ENCODE peak calls at places on chromosomes 16 and 17, in ten cellular contexts. M is IMR-90, S is HepG2, O is A549, R is right lobe of liver, D is heart left ventricle, V is breast epithelium, F is K562, W is transverse colon, U is sigmoid colon. B is an unnamed sample.

GRCh38 chr17:40530988-40531971 is 29.9 kb upstream of the TNS4 start:
- DNase-seq in M (no peak), S (no peak), O (no peak), R (no peak), D (no peak), V (peak; percentile 49), F (no peak), W (no peak), U (peak; percentile 44), B (peak; percentile 45)

GRCh38 chr16:25914357-25914962 is 222.7 kb downstream of the HS3ST4 start:
- DNase-seq in M (no peak), S (no peak), O (no peak), R (no peak), D (no peak), V (no peak), F (no peak), W (no peak), U (no peak), B (no peak)

GRCh38 chr17:79026345-79027273 is 2.6 kb downstream of the C1QTNF1 start:
- DNase-seq in M (peak; percentile 68), S (peak; percentile 99), O (peak; percentile 78), R (no peak), D (no peak), V (peak; percentile 50), F (no peak), W (peak; percentile 56), U (peak; percentile 70), B (peak; percentile 79)

GRCh38 chr16:65884018-65884417 is 482.5 kb upstream of the CDH5 start:
- DNase-seq in M (peak; percentile 37), S (no peak), O (no peak), R (no peak), D (no peak), V (no peak), F (no peak), W (no peak), U (no peak), B (no peak)

GRCh38 chr16:58413359-58413758 is 21.1 kb downstream of the GINS3 start:
- DNase-seq in M (no peak), S (no peak), O (no peak), R (no peak), D (no peak), V (no peak), F (no peak), W (no peak), U (no peak), B (no peak)

GRCh38 chr17:57899822-57900221 is 50.0 kb upstream of the MRPS23 start:
- DNase-seq in M (no peak), S (no peak), O (peak; percentile 68), R (no peak), D (no peak), V (peak; percentile 72), F (no peak), W (peak; percentile 79), U (no peak), B (peak; percentile 85)

GRCh38 chr16:200388-200787 is 20.1 kb downstream of the HBQ1 start:
- DNase-seq in M (peak; percentile 78), S (no peak), O (no peak), R (no peak), D (no peak), V (no peak), F (no peak), W (no peak), U (no peak), B (no peak)

GRCh38 chr16:66262253-66263167 is 104.0 kb upstream of the CDH5 start:
- DNase-seq in M (peak; percentile 57), S (no peak), O (no peak), R (no peak), D (no peak), V (no peak), F (no peak), W (no peak), U (peak; percentile 77), B (no peak)

GRCh38 chr17:17044846-17045561 is 2.7 kb downstream of the MPRIP start:
- DNase-seq in M (peak; percentile 79), S (no peak), O (peak; percentile 71), R (peak; percentile 37), D (peak; percentile 82), V (peak; percentile 37), F (no peak), W (no peak), U (peak; percentile 74), B (peak; percentile 51)

GRCh38 chr16:17557480-17557879 is 86.7 kb upstream of the XYLT1 start:
- DNase-seq in M (no peak), S (no peak), O (no peak), R (no peak), D (no peak), V (no peak), F (no peak), W (no peak), U (no peak), B (no peak)

GRCh38 chr17:19630651-19631050 is 17.9 kb upstream of the ALDH3A2 start:
- DNase-seq in M (no peak), S (no peak), O (no peak), R (no peak), D (no peak), V (no peak), F (no peak), W (no peak), U (no peak), B (no peak)

GRCh38 chr17:42230225-42230624 is 35.9 kb upstream of the GHDC start:
- DNase-seq in M (no peak), S (no peak), O (no peak), R (no peak), D (no peak), V (no peak), F (no peak), W (no peak), U (peak; percentile 20), B (no peak)

GRCh38 chr17:70091681-70092080 is 16.7 kb downstream of the KCNJ16 start:
- DNase-seq in M (peak; percentile 62), S (no peak), O (no peak), R (no peak), D (no peak), V (no peak), F (no peak), W (no peak), U (no peak), B (no peak)

GRCh38 chr16:977096-977701 is 4.4 kb upstream of the SOX8 start:
- DNase-seq in M (no peak), S (no peak), O (no peak), R (no peak), D (no peak), V (no peak), F (no peak), W (no peak), U (peak; percentile 85), B (no peak)

GRCh38 chr17:37708616-37709212 is 36.1 kb downstream of the HNF1B start:
- DNase-seq in M (peak; percentile 53), S (peak; percentile 97), O (peak; percentile 73), R (peak; percentile 78), D (no peak), V (no peak), F (no peak), W (peak; percentile 70), U (no peak), B (no peak)

GRCh38 chr16:75176926-75177325 is 28.6 kb downstream of the ZFP1 start:
- DNase-seq in M (no peak), S (no peak), O (no peak), R (no peak), D (no peak), V (no peak), F (no peak), W (no peak), U (no peak), B (no peak)
- H3K9me3 ChIP-seq in M (peaks cover 41% of the 10 kb centered on the region), S (peaks cover 45% of the 10 kb centered on the region), O (peaks cover 84% of the 10 kb centered on the region), R (no peaks in the 10 kb centered on the region), D (peaks cover 59% of the 10 kb centered on the region), V (peaks cover 36% of the 10 kb centered on the region), F (peaks cover 9% of the 10 kb centered on the region), W (peaks cover 29% of the 10 kb centered on the region), U (peaks cover 18% of the 10 kb centered on the region), B (peaks cover 21% of the 10 kb centered on the region)

DNA sequence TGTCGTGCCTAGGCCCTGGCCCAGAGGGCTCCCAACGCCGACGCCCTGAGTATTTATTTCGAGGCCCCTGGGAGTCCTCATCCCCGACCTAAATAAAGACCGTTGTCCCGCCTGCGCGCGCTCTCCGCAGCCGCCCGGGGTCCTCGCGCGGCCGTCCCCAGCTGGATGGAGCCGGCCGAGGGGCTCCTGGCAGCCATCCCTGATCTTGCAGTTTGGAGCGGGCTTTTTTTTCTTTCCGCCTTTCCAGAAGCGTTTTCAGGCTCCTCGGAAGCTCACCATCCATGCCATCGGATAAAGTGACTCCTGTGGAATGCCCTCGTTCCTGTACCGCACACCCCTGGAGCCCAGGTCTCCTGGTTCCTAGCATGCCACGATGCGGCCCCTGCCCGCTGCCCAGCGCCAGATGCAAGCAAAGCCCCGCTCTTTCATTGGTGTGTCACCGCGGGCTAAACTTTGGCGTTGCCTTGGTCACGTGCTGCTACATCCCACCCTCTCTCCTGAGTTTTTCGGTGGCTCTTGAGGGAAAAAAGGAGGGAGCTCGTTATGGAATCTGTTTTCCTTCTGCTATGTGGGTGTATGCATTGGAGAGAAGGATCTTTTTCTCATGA is 716 bp downstream of the TMEM94 start:
- DNase-seq in M (peak; percentile 45), S (no peak), O (peak; percentile 36), R (no peak), D (peak; percentile 37), V (no peak), F (peak; percentile 57), W (no peak), U (no peak), B (peak; percentile 58)
- H3K4me1 ChIP-seq in M (peaks cover 6% of the 10 kb centered on the region), S (peaks cover 82% of the 10 kb centered on the region), O (peaks cover 23% of the 10 kb centered on the region), R (no peaks in the 10 kb centered on the region), D (no peaks in the 10 kb centered on the region), V (peaks cover 9% of the 10 kb centered on the region), F (peaks cover 21% of the 10 kb centered on the region), W (peaks cover 42% of the 10 kb centered on the region), U (peaks cover 23% of the 10 kb centered on the region), B (peaks cover 56% of the 10 kb centered on the region)

GRCh38 chr17:731943-732787 is at the start of gene TLCD3A:
- DNase-seq in M (peak; percentile 55), S (no peak), O (peak; percentile 61), R (peak; percentile 72), D (peak; percentile 82), V (no peak), F (peak; percentile 86), W (peak; percentile 78), U (peak; percentile 87), B (peak; percentile 89)
- TF ChIP-seq POLR2A in M (peak; percentile 55), S (peak; percentile 58), O (peak; percentile 56), R (peak; percentile 19), D (no peak), V (no peak), F (no peak), W (peak; percentile 38), U (no peak), B (peak; percentile 31)

DNA sequence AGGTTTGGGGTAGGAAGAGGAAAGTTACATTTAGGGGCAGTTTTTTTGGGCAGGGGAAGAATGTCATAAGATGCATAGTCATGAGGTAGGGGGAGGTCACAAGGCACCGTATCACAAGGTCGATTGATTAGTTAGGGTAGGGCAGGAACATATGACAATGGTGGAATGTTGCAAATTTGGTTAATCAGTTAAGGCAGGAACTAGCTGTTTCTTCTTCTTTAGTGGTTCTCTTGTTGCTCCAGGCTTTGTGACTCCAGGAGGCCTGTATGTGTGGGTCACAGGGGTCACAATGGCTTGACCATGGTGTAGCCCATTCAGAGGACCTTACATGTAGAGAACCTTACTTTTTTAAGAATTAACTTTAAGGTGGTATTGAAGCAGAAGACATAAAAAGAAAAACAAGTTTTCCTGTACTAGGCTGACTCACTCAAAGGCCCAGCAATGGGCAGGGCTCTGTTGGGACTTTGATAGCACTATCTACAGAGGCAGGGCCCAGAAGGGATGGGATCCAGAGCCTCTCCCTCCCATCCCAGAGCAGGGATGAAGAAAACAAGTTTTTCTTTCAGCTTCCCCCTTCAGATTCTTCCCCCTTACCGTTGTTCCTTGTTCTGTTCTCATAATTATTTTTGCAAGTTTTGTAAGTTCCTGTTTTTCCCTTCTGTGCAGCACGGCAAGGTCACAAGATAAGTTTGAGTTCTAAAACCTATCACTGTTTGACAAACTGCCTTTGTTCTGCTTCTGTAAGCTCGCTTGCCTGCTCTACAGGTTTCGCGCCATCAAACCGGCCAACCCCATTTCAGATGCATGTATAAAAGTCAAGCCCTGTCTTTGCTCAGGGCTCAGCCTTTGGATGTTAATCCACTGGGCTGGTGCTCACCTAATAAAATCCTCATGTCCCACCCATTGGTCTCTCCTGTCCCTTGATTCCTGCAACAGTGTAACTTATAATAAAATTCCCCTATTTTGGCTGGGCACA is 45.8 kb upstream of the ATF7IP2 start:
- DNase-seq in M (no peak), S (no peak), O (peak; percentile 31), R (no peak), D (no peak), V (no peak), F (no peak), W (no peak), U (no peak), B (no peak)
- H3K9me3 ChIP-seq in M (peaks cover 8% of the 10 kb centered on the region), S (peaks cover 44% of the 10 kb centered on the region), O (peaks cover 40% of the 10 kb centered on the region), R (no peaks in the 10 kb centered on the region), D (peaks cover 56% of the 10 kb centered on the region), V (peaks cover 38% of the 10 kb centered on the region), F (peaks cover 53% of the 10 kb centered on the region), W (peaks cover 16% of the 10 kb centered on the region), U (peaks cover 8% of the 10 kb centered on the region), B (no peaks in the 10 kb centered on the region)